ENCODE peak calls at places on chromosomes 7 and 10, in ten cellular contexts. U is uterus; C is OCI-LY7; P is HCT116; D is colonic mucosa; S is brain microvascular endothelial cell; O is effector memory CD4-positive, alpha-beta T cell; R is left ventricle myocardium inferior; K is pancreas; J is kidney. F is an unnamed sample.

GRCh38 chr7:124152859-124153692 is 120.2 kb upstream of the TMEM229A start:
- DNase-seq in U (no peak), C (peak; percentile 9), P (peak; percentile 47), D (no peak), S (peak; percentile 49), O (no peak), R (no peak), K (no peak), J (no peak), F (no peak)

GRCh38 chr7:129308047-129308446 is 83.2 kb downstream of the AHCYL2 start:
- DNase-seq in U (no peak), C (no peak), P (no peak), D (no peak), S (no peak), O (no peak), R (peak; percentile 40), K (no peak), J (no peak), F (no peak)

GRCh38 chr7:28591725-28592331 is 179.5 kb downstream of the CREB5 start:
- DNase-seq in U (no peak), C (no peak), P (no peak), D (no peak), S (no peak), O (no peak), R (no peak), K (no peak), J (no peak), F (no peak)

GRCh38 chr10:72174297-72174662 is 41.5 kb upstream of the ANAPC16 start:
- DNase-seq in U (no peak), C (no peak), P (no peak), D (no peak), S (no peak), O (no peak), R (no peak), K (no peak), J (no peak), F (no peak)

GRCh38 chr10:117778241-117778640 is 235.7 kb downstream of the EMX2 start:
- DNase-seq in U (no peak), C (no peak), P (no peak), D (no peak), S (no peak), O (no peak), R (no peak), K (no peak), J (no peak), F (no peak)

GRCh38 chr7:51069411-51070083 is 247.1 kb downstream of the COBL start:
- DNase-seq in U (no peak), C (no peak), P (no peak), D (no peak), S (no peak), O (no peak), R (no peak), K (no peak), J (no peak), F (no peak)

GRCh38 chr10:103238506-103239252 is 7.0 kb upstream of the RPEL1 start:
- DNase-seq in U (no peak), C (no peak), P (peak; percentile 84), D (peak; percentile 82), S (peak; percentile 44), O (no peak), R (no peak), K (no peak), J (peak; percentile 67), F (peak; percentile 75)

GRCh38 chr10:69321865-69322264 is 43.6 kb downstream of the HK1 start:
- DNase-seq in U (no peak), C (no peak), P (no peak), D (no peak), S (peak; percentile 25), O (no peak), R (no peak), K (no peak), J (no peak), F (no peak)

GRCh38 chr7:1538544-1539345 is 8.2 kb downstream of the MAFK start:
- DNase-seq in U (no peak), C (no peak), P (no peak), D (no peak), S (no peak), O (no peak), R (no peak), K (peak; percentile 40), J (peak; percentile 81), F (no peak)

GRCh38 chr10:96305019-96305418 is 785 bp downstream of the DNTT start:
- DNase-seq in U (no peak), C (peak; percentile 34), P (no peak), D (no peak), S (no peak), O (no peak), R (no peak), K (no peak), J (no peak), F (no peak)

GRCh38 chr10:80462277-80462985 is 8.3 kb downstream of the TSPAN14 start:
- DNase-seq in U (peak; percentile 58), C (no peak), P (no peak), D (peak; percentile 35), S (no peak), O (no peak), R (no peak), K (no peak), J (no peak), F (no peak)

GRCh38 chr7:33457041-33457440 is 327.7 kb downstream of the BBS9 start:
- DNase-seq in U (no peak), C (no peak), P (no peak), D (no peak), S (no peak), O (no peak), R (no peak), K (no peak), J (no peak), F (no peak)

GRCh38 chr7:155277385-155277994 is 20.2 kb upstream of the INSIG1 start:
- DNase-seq in U (no peak), C (no peak), P (no peak), D (no peak), S (no peak), O (no peak), R (no peak), K (no peak), J (no peak), F (no peak)

GRCh38 chr7:102170417-102170970 is 116.2 kb upstream of the SH2B2 start:
- DNase-seq in U (no peak), C (no peak), P (no peak), D (no peak), S (peak; percentile 55), O (no peak), R (no peak), K (no peak), J (no peak), F (no peak)

GRCh38 chr7:12949060-12950045 is 261.9 kb downstream of the ARL4A start:
- DNase-seq in U (no peak), C (no peak), P (no peak), D (no peak), S (no peak), O (no peak), R (no peak), K (no peak), J (no peak), F (no peak)

GRCh38 chr7:16838386-16838785 is 33.6 kb upstream of the AGR2 start:
- DNase-seq in U (no peak), C (no peak), P (no peak), D (no peak), S (no peak), O (no peak), R (no peak), K (no peak), J (no peak), F (no peak)
- H3K27ac ChIP-seq in U (no peak overlapping the region), C (no peak overlapping the region), P (no peak overlapping the region), D (no peak overlapping the region), S (no peak overlapping the region), O (no peak overlapping the region), R (no peak overlapping the region), K (no peak overlapping the region), J (no peak overlapping the region), F (no peak overlapping the region)

GRCh38 chr7:105840981-105841749 is 35.2 kb downstream of the ATXN7L1 start:
- DNase-seq in U (no peak), C (no peak), P (no peak), D (no peak), S (no peak), O (no peak), R (no peak), K (no peak), J (no peak), F (no peak)
- H3K27ac ChIP-seq in U (no peak overlapping the region), C (no peak overlapping the region), P (no peak overlapping the region), D (no peak overlapping the region), S (no peak overlapping the region), O (no peak overlapping the region), R (no peak overlapping the region), K (no peak overlapping the region), J (no peak overlapping the region), F (no peak overlapping the region)

DNA sequence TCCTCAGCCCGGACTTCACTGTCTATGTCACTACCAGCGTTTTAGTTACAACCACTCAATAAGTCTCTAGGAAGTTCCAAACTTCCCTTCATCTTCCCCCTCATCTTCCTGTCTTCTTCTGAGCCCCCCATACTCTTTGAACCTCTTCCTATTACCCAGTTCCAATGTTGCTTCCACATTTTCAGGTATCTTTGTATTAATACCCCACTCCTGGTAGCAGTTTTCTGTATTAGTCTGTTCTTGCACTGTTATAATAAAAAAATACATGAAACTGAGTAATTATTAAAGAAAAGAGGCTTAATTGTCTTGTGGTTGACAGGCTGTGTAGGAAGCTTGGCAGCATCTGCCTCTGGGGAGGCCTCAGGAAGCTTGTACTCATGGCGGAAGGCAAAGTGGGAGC is 218.6 kb downstream of the BICC1 start:
- DNase-seq in U (no peak), C (no peak), P (no peak), D (no peak), S (no peak), O (no peak), R (no peak), K (no peak), J (no peak), F (no peak)
- H3K27ac ChIP-seq in U (no peak overlapping the region), C (no peak overlapping the region), P (no peak overlapping the region), D (no peak overlapping the region), S (no peak overlapping the region), O (no peak overlapping the region), R (no peak overlapping the region), K (no peak overlapping the region), J (no peak overlapping the region), F (no peak overlapping the region)

GRCh38 chr7:158431055-158431940 is 156.3 kb downstream of the PTPRN2 start:
- DNase-seq in U (no peak), C (no peak), P (no peak), D (no peak), S (no peak), O (no peak), R (no peak), K (no peak), J (no peak), F (no peak)

GRCh38 chr7:158430308-158431034 is 157.2 kb downstream of the PTPRN2 start:
- DNase-seq in U (no peak), C (no peak), P (no peak), D (no peak), S (no peak), O (no peak), R (no peak), K (no peak), J (no peak), F (no peak)

GRCh38 chr7:158432369-158433270 is 155.0 kb downstream of the PTPRN2 start:
- DNase-seq in U (peak; percentile 28), C (no peak), P (no peak), D (peak; percentile 93), S (peak; percentile 94), O (no peak), R (no peak), K (no peak), J (no peak), F (peak; percentile 86)

GRCh38 chr7:158428842-158429753 is 158.5 kb downstream of the PTPRN2 start:
- DNase-seq in U (no peak), C (no peak), P (no peak), D (peak; percentile 39), S (no peak), O (no peak), R (no peak), K (no peak), J (no peak), F (no peak)

GRCh38 chr7:158431941-158432347 is 155.7 kb downstream of the PTPRN2 start:
- DNase-seq in U (peak; percentile 72), C (no peak), P (peak; percentile 54), D (peak; percentile 65), S (peak; percentile 99), O (no peak), R (peak; percentile 41), K (no peak), J (no peak), F (peak; percentile 86)
- H3K27ac ChIP-seq in U (peak overlapping the region; percentile 65), C (no peak overlapping the region), P (no peak overlapping the region), D (peak overlapping the region; percentile 73), S (peak overlapping the region; percentile 96), O (no peak overlapping the region), R (no peak overlapping the region), K (no peak overlapping the region), J (no peak overlapping the region), F (peak overlapping the region; percentile 67)